ENCODE peak calls at places on chromosomes 2 and 18, in seven cellular contexts. One of them, this sample, is unnamed.

GRCh38 chr2:65737452-65738011 is 305.1 kb upstream of the SPRED2 start:
- DNase-seq in transverse colon: no peak
- DNase-seq in WTC11: no peak
- DNase-seq in astrocyte of the spinal cord: no peak
- DNase-seq in cardiac muscle cell: no peak
- DNase-seq in tibial artery: no peak
- DNase-seq in spleen: no peak
- DNase-seq in this sample: no peak

GRCh38 chr2:32264422-32265149 is at the start of gene NLRC4:
- DNase-seq in tibial artery: no peak
- DNase-seq in spleen: no peak
- DNase-seq in transverse colon: no peak
- DNase-seq in WTC11: no peak
- DNase-seq in astrocyte of the spinal cord: no peak
- DNase-seq in cardiac muscle cell: no peak
- DNase-seq in this sample: no peak

GRCh38 chr2:217996345-217996744 is 6.5 kb downstream of the TNS1 start:
- DNase-seq in astrocyte of the spinal cord: peak; percentile 58
- DNase-seq in WTC11: no peak
- DNase-seq in tibial artery: peak; percentile 78
- DNase-seq in transverse colon: no peak
- DNase-seq in spleen: no peak
- DNase-seq in cardiac muscle cell: peak; percentile 93
- DNase-seq in this sample: peak; percentile 27

GRCh38 chr2:61905372-61906186 is at the start of gene COMMD1:
- DNase-seq in astrocyte of the spinal cord: peak; percentile 74
- DNase-seq in tibial artery: peak; percentile 80
- DNase-seq in spleen: peak; percentile 97
- DNase-seq in transverse colon: peak; percentile 86
- DNase-seq in cardiac muscle cell: peak; percentile 80
- DNase-seq in WTC11: peak; percentile 76
- DNase-seq in this sample: peak; percentile 79

GRCh38 chr18:37922162-37922561 is 356.6 kb upstream of the CELF4 start:
- DNase-seq in spleen: no peak
- DNase-seq in transverse colon: no peak
- DNase-seq in tibial artery: no peak
- DNase-seq in cardiac muscle cell: no peak
- DNase-seq in astrocyte of the spinal cord: peak; percentile 4
- DNase-seq in WTC11: no peak
- DNase-seq in this sample: no peak

GRCh38 chr2:33395660-33396249 is 80.7 kb upstream of the RASGRP3 start:
- DNase-seq in transverse colon: peak; percentile 57
- DNase-seq in WTC11: peak; percentile 68
- DNase-seq in cardiac muscle cell: peak; percentile 79
- DNase-seq in tibial artery: peak; percentile 42
- DNase-seq in astrocyte of the spinal cord: peak; percentile 62
- DNase-seq in spleen: no peak
- DNase-seq in this sample: peak; percentile 54

GRCh38 chr2:38528008-38528442 is 74.7 kb downstream of the HNRNPLL start:
- DNase-seq in WTC11: peak; percentile 64
- DNase-seq in cardiac muscle cell: peak; percentile 64
- DNase-seq in tibial artery: no peak
- DNase-seq in astrocyte of the spinal cord: peak; percentile 47
- DNase-seq in spleen: peak; percentile 76
- DNase-seq in transverse colon: no peak
- DNase-seq in this sample: peak; percentile 51

GRCh38 chr2:69214898-69215297 is 172.1 kb downstream of the GFPT1 start:
- DNase-seq in astrocyte of the spinal cord: peak; percentile 59
- DNase-seq in cardiac muscle cell: peak; percentile 71
- DNase-seq in tibial artery: peak; percentile 48
- DNase-seq in spleen: no peak
- DNase-seq in transverse colon: no peak
- DNase-seq in WTC11: no peak
- DNase-seq in this sample: no peak

GRCh38 chr2:165693838-165694237 is 100.2 kb downstream of the GALNT3 start:
- DNase-seq in astrocyte of the spinal cord: no peak
- DNase-seq in tibial artery: no peak
- DNase-seq in spleen: no peak
- DNase-seq in transverse colon: no peak
- DNase-seq in WTC11: no peak
- DNase-seq in cardiac muscle cell: no peak
- DNase-seq in this sample: no peak

GRCh38 chr2:205409403-205409802 is 272.9 kb upstream of the NRP2 start:
- DNase-seq in WTC11: no peak
- DNase-seq in tibial artery: no peak
- DNase-seq in cardiac muscle cell: no peak
- DNase-seq in spleen: no peak
- DNase-seq in astrocyte of the spinal cord: no peak
- DNase-seq in transverse colon: no peak
- DNase-seq in this sample: no peak

GRCh38 chr2:14952383-14952782 is 319.9 kb downstream of the LRATD1 start:
- DNase-seq in spleen: no peak
- DNase-seq in WTC11: no peak
- DNase-seq in tibial artery: no peak
- DNase-seq in astrocyte of the spinal cord: no peak
- DNase-seq in transverse colon: no peak
- DNase-seq in cardiac muscle cell: no peak
- DNase-seq in this sample: no peak

GRCh38 chr2:9021563-9022211 is 18.2 kb upstream of the MBOAT2 start:
- DNase-seq in cardiac muscle cell: no peak
- DNase-seq in tibial artery: no peak
- DNase-seq in spleen: no peak
- DNase-seq in transverse colon: no peak
- DNase-seq in astrocyte of the spinal cord: no peak
- DNase-seq in WTC11: no peak
- DNase-seq in this sample: no peak

GRCh38 chr2:201049455-201049854 is 22.0 kb downstream of the HYCC2 start:
- DNase-seq in tibial artery: no peak
- DNase-seq in spleen: no peak
- DNase-seq in transverse colon: no peak
- DNase-seq in cardiac muscle cell: no peak
- DNase-seq in astrocyte of the spinal cord: no peak
- DNase-seq in WTC11: no peak
- DNase-seq in this sample: no peak

GRCh38 chr2:62787381-62787780 is 81.9 kb downstream of the EHBP1 start:
- DNase-seq in transverse colon: no peak
- DNase-seq in astrocyte of the spinal cord: peak; percentile 46
- DNase-seq in WTC11: no peak
- DNase-seq in cardiac muscle cell: peak; percentile 74
- DNase-seq in tibial artery: no peak
- DNase-seq in spleen: no peak
- DNase-seq in this sample: no peak

GRCh38 chr2:239882335-239882734 is 142.8 kb downstream of the NDUFA10 start:
- DNase-seq in WTC11: peak; percentile 83
- DNase-seq in astrocyte of the spinal cord: no peak
- DNase-seq in cardiac muscle cell: peak; percentile 36
- DNase-seq in spleen: no peak
- DNase-seq in transverse colon: peak; percentile 66
- DNase-seq in tibial artery: no peak
- DNase-seq in this sample: peak; percentile 67

GRCh38 chr2:150735894-150736498 is 248.5 kb upstream of the RND3 start:
- DNase-seq in transverse colon: no peak
- DNase-seq in tibial artery: no peak
- DNase-seq in spleen: no peak
- DNase-seq in cardiac muscle cell: no peak
- DNase-seq in WTC11: no peak
- DNase-seq in astrocyte of the spinal cord: no peak
- DNase-seq in this sample: no peak

GRCh38 chr18:56402872-56403516 is 235.4 kb downstream of the TXNL1 start:
- DNase-seq in transverse colon: no peak
- DNase-seq in tibial artery: no peak
- DNase-seq in astrocyte of the spinal cord: peak; percentile 87
- DNase-seq in spleen: no peak
- DNase-seq in cardiac muscle cell: peak; percentile 88
- DNase-seq in WTC11: no peak
- DNase-seq in this sample: no peak

GRCh38 chr18:50006470-50007046 is 188.4 kb downstream of the MYO5B start:
- DNase-seq in tibial artery: no peak
- DNase-seq in transverse colon: no peak
- DNase-seq in spleen: no peak
- DNase-seq in astrocyte of the spinal cord: no peak
- DNase-seq in cardiac muscle cell: no peak
- DNase-seq in WTC11: no peak
- DNase-seq in this sample: peak; percentile 24

GRCh38 chr2:136929531-136929930 is 164.2 kb downstream of the THSD7B start:
- DNase-seq in WTC11: no peak
- DNase-seq in cardiac muscle cell: no peak
- DNase-seq in transverse colon: no peak
- DNase-seq in astrocyte of the spinal cord: no peak
- DNase-seq in spleen: no peak
- DNase-seq in tibial artery: no peak
- DNase-seq in this sample: no peak

GRCh38 chr2:104873689-104874054 is 19.8 kb downstream of the POU3F3 start:
- DNase-seq in tibial artery: no peak
- DNase-seq in transverse colon: no peak
- DNase-seq in cardiac muscle cell: no peak
- DNase-seq in spleen: peak; percentile 72
- DNase-seq in WTC11: peak; percentile 41
- DNase-seq in astrocyte of the spinal cord: no peak
- DNase-seq in this sample: no peak
- TF ChIP-seq CTCF in tibial artery: no peak
- TF ChIP-seq CTCF in transverse colon: peak; percentile 0
- TF ChIP-seq CTCF in cardiac muscle cell: no peak
- TF ChIP-seq CTCF in spleen: peak; percentile 4
- TF ChIP-seq CTCF in WTC11: no peak
- TF ChIP-seq CTCF in astrocyte of the spinal cord: no peak
- TF ChIP-seq CTCF in this sample: no peak

GRCh38 chr18:629303-630150 is 27.9 kb upstream of the TYMS start:
- DNase-seq in astrocyte of the spinal cord: no peak
- DNase-seq in cardiac muscle cell: peak; percentile 62
- DNase-seq in WTC11: no peak
- DNase-seq in spleen: no peak
- DNase-seq in transverse colon: no peak
- DNase-seq in tibial artery: no peak
- DNase-seq in this sample: no peak
- TF ChIP-seq CTCF in astrocyte of the spinal cord: peak; percentile 3
- TF ChIP-seq CTCF in cardiac muscle cell: no peak
- TF ChIP-seq CTCF in WTC11: no peak
- TF ChIP-seq CTCF in spleen: no peak
- TF ChIP-seq CTCF in transverse colon: no peak
- TF ChIP-seq CTCF in tibial artery: no peak
- TF ChIP-seq CTCF in this sample: peak; percentile 33

DNA sequence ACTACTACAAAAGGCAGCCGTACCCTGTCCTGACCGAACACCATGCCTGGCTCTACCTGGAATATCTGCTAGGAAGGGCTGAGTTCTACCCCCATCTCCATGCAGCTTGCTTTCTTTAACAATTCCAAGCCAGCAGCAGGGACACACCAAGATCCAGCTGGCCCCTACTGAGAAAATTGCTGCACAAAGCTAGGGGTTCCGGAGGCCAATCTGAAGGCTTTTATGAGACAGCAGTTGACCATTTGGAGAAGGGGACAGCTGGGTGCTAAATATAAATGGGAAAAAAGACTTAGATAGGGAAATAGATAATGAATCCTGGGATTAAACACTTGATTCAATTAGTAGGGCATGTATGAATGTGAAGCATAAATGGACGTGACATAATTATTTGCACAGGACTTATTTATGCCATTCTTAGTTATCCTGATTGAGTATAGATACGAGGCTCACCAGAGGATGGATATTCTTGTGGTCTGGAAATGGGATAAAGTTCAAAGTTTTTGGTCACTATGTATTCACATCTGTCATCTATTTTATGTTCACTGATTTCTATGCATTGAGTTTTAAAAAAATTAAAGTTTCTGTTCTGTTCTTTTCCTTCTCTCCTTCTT is 204.0 kb downstream of the ZNF521 start:
- DNase-seq in astrocyte of the spinal cord: no peak
- DNase-seq in WTC11: no peak
- DNase-seq in transverse colon: no peak
- DNase-seq in tibial artery: no peak
- DNase-seq in spleen: no peak
- DNase-seq in cardiac muscle cell: no peak
- DNase-seq in this sample: no peak
- TF ChIP-seq CTCF in astrocyte of the spinal cord: no peak
- TF ChIP-seq CTCF in WTC11: no peak
- TF ChIP-seq CTCF in transverse colon: no peak
- TF ChIP-seq CTCF in tibial artery: no peak
- TF ChIP-seq CTCF in spleen: no peak
- TF ChIP-seq CTCF in cardiac muscle cell: no peak
- TF ChIP-seq CTCF in this sample: no peak

GRCh38 chr2:11672404-11672803 is 2.4 kb upstream of the NTSR2 start:
- DNase-seq in spleen: no peak
- DNase-seq in cardiac muscle cell: no peak
- DNase-seq in tibial artery: no peak
- DNase-seq in WTC11: no peak
- DNase-seq in astrocyte of the spinal cord: no peak
- DNase-seq in transverse colon: no peak
- DNase-seq in this sample: no peak

GRCh38 chr2:11667866-11668637 is 1.9 kb downstream of the NTSR2 start:
- DNase-seq in astrocyte of the spinal cord: no peak
- DNase-seq in cardiac muscle cell: no peak
- DNase-seq in tibial artery: no peak
- DNase-seq in WTC11: no peak
- DNase-seq in transverse colon: no peak
- DNase-seq in spleen: no peak
- DNase-seq in this sample: no peak

GRCh38 chr2:11665510-11666362 is 4.3 kb downstream of the NTSR2 start:
- DNase-seq in tibial artery: no peak
- DNase-seq in transverse colon: no peak
- DNase-seq in WTC11: no peak
- DNase-seq in spleen: peak; percentile 65
- DNase-seq in cardiac muscle cell: no peak
- DNase-seq in astrocyte of the spinal cord: no peak
- DNase-seq in this sample: no peak

GRCh38 chr2:11667194-11667593 is 2.8 kb downstream of the NTSR2 start:
- DNase-seq in astrocyte of the spinal cord: no peak
- DNase-seq in spleen: no peak
- DNase-seq in cardiac muscle cell: no peak
- DNase-seq in transverse colon: no peak
- DNase-seq in tibial artery: no peak
- DNase-seq in WTC11: no peak
- DNase-seq in this sample: no peak

DNA sequence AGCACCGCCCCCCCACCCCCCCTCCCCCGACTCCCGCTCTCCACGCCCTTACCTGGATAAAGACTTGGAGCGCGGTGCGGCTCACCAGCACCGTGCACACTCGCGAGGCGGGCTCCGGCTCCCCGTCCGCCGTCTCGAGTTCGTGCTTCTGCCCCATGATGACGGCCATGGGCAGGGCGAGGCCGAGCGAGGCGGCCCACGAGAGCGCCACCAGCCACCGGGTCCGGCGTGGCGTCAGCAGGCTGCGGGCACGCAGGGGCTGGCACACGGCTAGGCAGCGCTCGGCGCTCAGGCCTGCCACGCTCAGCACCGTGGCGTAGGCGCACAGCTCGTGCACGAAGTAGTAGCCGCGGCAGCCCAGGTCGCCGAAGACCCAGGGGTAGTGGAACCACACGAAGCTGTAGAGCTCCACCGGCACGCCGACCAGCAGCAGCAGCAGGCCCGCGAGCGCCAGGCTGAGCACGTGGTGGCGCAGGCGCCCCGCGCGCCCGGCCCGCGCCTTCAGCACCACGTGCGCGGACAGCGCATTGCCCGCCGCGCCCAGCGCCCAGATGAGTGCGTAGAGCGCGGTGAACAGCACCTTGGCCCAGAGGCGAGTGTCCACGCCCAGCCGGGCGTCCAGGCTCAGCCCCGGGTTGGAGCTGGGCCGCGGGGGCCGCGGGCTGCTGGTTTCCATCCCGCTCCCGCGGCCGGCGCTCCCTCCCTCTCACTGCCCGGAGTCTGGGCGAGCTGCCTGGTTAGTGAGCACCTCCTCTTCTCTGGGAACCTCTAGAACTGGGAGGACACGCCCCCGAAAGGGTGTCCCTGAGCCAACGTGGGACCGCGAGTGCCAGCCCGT is at the start of gene NTSR2:
- DNase-seq in transverse colon: peak; percentile 21
- DNase-seq in WTC11: peak; percentile 81
- DNase-seq in cardiac muscle cell: peak; percentile 74
- DNase-seq in tibial artery: no peak
- DNase-seq in astrocyte of the spinal cord: peak; percentile 60
- DNase-seq in spleen: peak; percentile 76
- DNase-seq in this sample: no peak
- TF ChIP-seq CTCF in transverse colon: no peak
- TF ChIP-seq CTCF in WTC11: no peak
- TF ChIP-seq CTCF in cardiac muscle cell: no peak
- TF ChIP-seq CTCF in tibial artery: no peak
- TF ChIP-seq CTCF in astrocyte of the spinal cord: no peak
- TF ChIP-seq CTCF in spleen: no peak
- TF ChIP-seq CTCF in this sample: no peak

This sample was measured in Calu3.